ENCODE peak calls at places on chromosome 6, in six cellular contexts. P is DMS153, K is GM23248, T is body of pancreas, C is endothelial cell, X is H4. U is an unnamed sample.

GRCh38 chr6:139308936-139309603 is 17.3 kb upstream of the TXLNB start:
- DNase-seq in P (no peak), K (peak; percentile 68), T (peak; percentile 46), C (no peak), X (no peak), U (no peak)

GRCh38 chr6:33787336-33787953 is 1.5 kb downstream of the LEMD2 start:
- DNase-seq in P (no peak), K (peak; percentile 80), T (no peak), C (no peak), X (no peak), U (peak; percentile 50)

GRCh38 chr6:657743-658142 is 843 bp upstream of the HUS1B start:
- DNase-seq in P (no peak), K (no peak), T (no peak), C (no peak), X (no peak), U (no peak)

GRCh38 chr6:128567029-128567428 is 46.6 kb upstream of the PTPRK start:
- DNase-seq in P (no peak), K (peak; percentile 56), T (no peak), C (no peak), X (no peak), U (no peak)

GRCh38 chr6:79335133-79335674 is 100.7 kb upstream of the HMGN3 start:
- DNase-seq in P (no peak), K (peak; percentile 30), T (no peak), C (no peak), X (no peak), U (no peak)

GRCh38 chr6:6348251-6348650 is 27.8 kb upstream of the F13A1 start:
- DNase-seq in P (no peak), K (no peak), T (no peak), C (no peak), X (no peak), U (no peak)

GRCh38 chr6:168116446-168116974 is 37.5 kb upstream of the FRMD1 start:
- DNase-seq in P (no peak), K (no peak), T (no peak), C (no peak), X (no peak), U (no peak)

GRCh38 chr6:26536571-26537159 is 1.5 kb upstream of the HMGN4 start:
- DNase-seq in P (no peak), K (peak; percentile 72), T (peak; percentile 27), C (peak; percentile 6), X (peak; percentile 54), U (peak; percentile 66)

GRCh38 chr6:134551245-134551960 is 233.5 kb upstream of the SGK1 start:
- DNase-seq in P (no peak), K (peak; percentile 76), T (no peak), C (no peak), X (no peak), U (no peak)

GRCh38 chr6:126050795-126051194 is 64.5 kb downstream of the TRMT11 start:
- DNase-seq in P (no peak), K (no peak), T (no peak), C (no peak), X (no peak), U (no peak)

GRCh38 chr6:133341607-133342158 is 100.5 kb downstream of the EYA4 start:
- DNase-seq in P (peak; percentile 35), K (peak; percentile 35), T (peak; percentile 15), C (no peak), X (peak; percentile 81), U (no peak)

GRCh38 chr6:158376650-158377081 is 64.4 kb downstream of the TULP4 start:
- DNase-seq in P (no peak), K (peak; percentile 76), T (no peak), C (no peak), X (no peak), U (no peak)

GRCh38 chr6:170147832-170148708 is 142.8 kb downstream of the DLL1 start:
- DNase-seq in P (peak; percentile 17), K (no peak), T (no peak), C (no peak), X (no peak), U (no peak)

GRCh38 chr6:38638941-38639497 is 710 bp downstream of the BTBD9 start:
- DNase-seq in P (no peak), K (peak; percentile 87), T (peak; percentile 41), C (peak; percentile 31), X (peak; percentile 33), U (no peak)

GRCh38 chr6:11009353-11009752 is 34.8 kb downstream of the ELOVL2 start:
- DNase-seq in P (no peak), K (peak; percentile 61), T (no peak), C (no peak), X (peak; percentile 47), U (no peak)

GRCh38 chr6:41901882-41902519 is 6.8 kb upstream of the USP49 start:
- DNase-seq in P (no peak), K (peak; percentile 42), T (peak; percentile 53), C (peak; percentile 52), X (peak; percentile 40), U (peak; percentile 80)

GRCh38 chr6:105894556-105894955 is 191.6 kb upstream of the PRDM1 start:
- DNase-seq in P (no peak), K (peak; percentile 43), T (no peak), C (no peak), X (no peak), U (no peak)

GRCh38 chr6:39790772-39791171 is 1.4 kb upstream of the DAAM2 start:
- DNase-seq in P (no peak), K (peak; percentile 41), T (peak; percentile 34), C (no peak), X (peak; percentile 83), U (no peak)

GRCh38 chr6:147065786-147066185 is 138.4 kb upstream of the STXBP5 start:
- DNase-seq in P (peak; percentile 91), K (no peak), T (peak; percentile 15), C (no peak), X (peak; percentile 3), U (no peak)

GRCh38 chr6:142692942-142693341 is 252.0 kb downstream of the HIVEP2 start:
- DNase-seq in P (peak; percentile 36), K (peak; percentile 97), T (peak; percentile 56), C (peak; percentile 81), X (peak; percentile 52), U (peak; percentile 18)

GRCh38 chr6:88376197-88376596 is 210.1 kb upstream of the CNR1 start:
- DNase-seq in P (no peak), K (no peak), T (no peak), C (no peak), X (no peak), U (no peak)

GRCh38 chr6:31083742-31084354 is 28.5 kb downstream of the C6orf15 start:
- DNase-seq in P (peak; percentile 18), K (peak; percentile 77), T (peak; percentile 34), C (peak; percentile 64), X (peak; percentile 79), U (peak; percentile 74)

GRCh38 chr6:118708736-118709135 is 57.3 kb upstream of the CEP85L start:
- DNase-seq in P (no peak), K (peak; percentile 75), T (no peak), C (no peak), X (no peak), U (no peak)

GRCh38 chr6:136959471-136959891 is 37.4 kb downstream of the SLC35D3 start:
- DNase-seq in P (peak; percentile 96), K (no peak), T (peak; percentile 45), C (no peak), X (no peak), U (peak; percentile 42)

GRCh38 chr6:140660295-140660694 is 1285.8 kb upstream of the CITED2 start:
- DNase-seq in P (no peak), K (no peak), T (no peak), C (no peak), X (no peak), U (no peak)

GRCh38 chr6:71254323-71254722 is 34.3 kb upstream of the OGFRL1 start:
- DNase-seq in P (peak; percentile 33), K (no peak), T (no peak), C (no peak), X (no peak), U (no peak)

GRCh38 chr6:89161326-89162046 is 15.6 kb downstream of the PM20D2 start:
- DNase-seq in P (no peak), K (peak; percentile 3), T (no peak), C (no peak), X (no peak), U (no peak)

GRCh38 chr6:3977875-3978711 is 100.8 kb downstream of the FAM217A start:
- DNase-seq in P (no peak), K (peak; percentile 91), T (peak; percentile 33), C (peak; percentile 22), X (peak; percentile 91), U (peak; percentile 65)

GRCh38 chr6:157022022-157022740 is 245.0 kb downstream of the ARID1B start:
- DNase-seq in P (no peak), K (peak; percentile 98), T (peak; percentile 92), C (peak; percentile 87), X (peak; percentile 70), U (peak; percentile 89)

GRCh38 chr6:22248513-22249308 is 48.1 kb downstream of the PRL start:
- DNase-seq in P (no peak), K (peak; percentile 38), T (no peak), C (no peak), X (peak; percentile 21), U (no peak)

GRCh38 chr6:74073429-74073828 is 377.4 kb downstream of the CD109 start:
- DNase-seq in P (no peak), K (peak; percentile 95), T (no peak), C (no peak), X (no peak), U (no peak)

GRCh38 chr6:108175176-108175591 is 9.4 kb downstream of the NR2E1 start:
- DNase-seq in P (no peak), K (no peak), T (no peak), C (no peak), X (no peak), U (no peak)

U was measured in erythroblast.